ENCODE peak calls at places on chromosomes 4 and X, in seven cellular contexts. Y is fibroblast of mammary gland, H is A549, I is AG10803, P is GM23248, D is HepG2, C is GM12865. G is an unnamed sample.
A peak's percentile ranks its signal among the peaks of the same experiment; 100 is the strongest.

GRCh38 chrX:17022205-17022604 is 75.7 kb downstream of the REPS2 start:
- DNase-seq in Y (peak; percentile 90), H (no peak), I (peak; percentile 63), P (peak; percentile 54), D (no peak), C (no peak), G (no peak)

GRCh38 chr4:26959654-26960047 is 99.0 kb downstream of the STIM2 start:
- DNase-seq in Y (no peak), H (no peak), I (no peak), P (no peak), D (no peak), C (no peak), G (no peak)

GRCh38 chr4:37666625-37667071 is 19.5 kb downstream of the RELL1 start:
- DNase-seq in Y (peak; percentile 96), H (peak; percentile 55), I (peak; percentile 78), P (peak; percentile 95), D (peak; percentile 61), C (peak; percentile 37), G (no peak)

GRCh38 chr4:122309988-122310626 is 68.7 kb upstream of the ADAD1 start:
- DNase-seq in Y (peak; percentile 26), H (peak; percentile 3), I (peak; percentile 29), P (peak; percentile 46), D (peak; percentile 11), C (no peak), G (no peak)

GRCh38 chr4:111773858-111774257 is 371.4 kb upstream of the FAM241A start:
- DNase-seq in Y (peak; percentile 5), H (no peak), I (peak; percentile 66), P (peak; percentile 24), D (no peak), C (no peak), G (no peak)

GRCh38 chr4:184815046-184815877 is 10.5 kb downstream of the ACSL1 start:
- DNase-seq in Y (peak; percentile 80), H (peak; percentile 24), I (peak; percentile 59), P (peak; percentile 80), D (peak; percentile 74), C (peak; percentile 91), G (no peak)

GRCh38 chr4:153152453-153153338 is 51.5 kb upstream of the TRIM2 start:
- DNase-seq in Y (no peak), H (no peak), I (peak; percentile 34), P (peak; percentile 53), D (no peak), C (peak; percentile 49), G (no peak)

GRCh38 chr4:81723927-81724587 is 252.3 kb upstream of the RASGEF1B start:
- DNase-seq in Y (peak; percentile 3), H (no peak), I (no peak), P (no peak), D (no peak), C (peak; percentile 7), G (no peak)

GRCh38 chr4:38681283-38682066 is 17.5 kb downstream of the KLF3 start:
- DNase-seq in Y (peak; percentile 83), H (no peak), I (peak; percentile 42), P (peak; percentile 74), D (no peak), C (no peak), G (no peak)

GRCh38 chr4:5220028-5220427 is 168.7 kb downstream of the STK32B start:
- DNase-seq in Y (no peak), H (no peak), I (no peak), P (peak; percentile 31), D (no peak), C (no peak), G (no peak)

GRCh38 chr4:101123231-101123630 is 224.1 kb downstream of the PPP3CA start:
- DNase-seq in Y (no peak), H (no peak), I (no peak), P (no peak), D (no peak), C (no peak), G (no peak)

GRCh38 chr4:153645183-153645582 is 38.9 kb upstream of the TLR2 start:
- DNase-seq in Y (peak; percentile 32), H (no peak), I (no peak), P (no peak), D (no peak), C (no peak), G (no peak)

GRCh38 chrX:48490661-48491060 is 14.7 kb downstream of the FTSJ1 start:
- DNase-seq in Y (peak; percentile 49), H (no peak), I (no peak), P (peak; percentile 72), D (no peak), C (no peak), G (no peak)

GRCh38 chr4:183602444-183603102 is 56.4 kb downstream of the RWDD4 start:
- DNase-seq in Y (peak; percentile 49), H (no peak), I (peak; percentile 23), P (peak; percentile 53), D (no peak), C (peak; percentile 20), G (peak; percentile 65)

GRCh38 chr4:183059797-183060196 is 39.3 kb upstream of the WWC2 start:
- DNase-seq in Y (no peak), H (no peak), I (no peak), P (no peak), D (no peak), C (peak; percentile 24), G (no peak)

GRCh38 chrX:128807367-128807766 is 715.9 kb downstream of the SMARCA1 start:
- DNase-seq in Y (peak; percentile 0), H (no peak), I (no peak), P (no peak), D (no peak), C (no peak), G (no peak)

GRCh38 chrX:47146121-47146935 is 1.3 kb downstream of the RBM10 start:
- DNase-seq in Y (no peak), H (no peak), I (no peak), P (peak; percentile 37), D (no peak), C (no peak), G (no peak)

GRCh38 chr4:34676390-34676789 is 1567.9 kb downstream of the ARAP2 start:
- DNase-seq in Y (no peak), H (no peak), I (no peak), P (no peak), D (no peak), C (no peak), G (no peak)

GRCh38 chrX:141652315-141652714 is 46.2 kb downstream of the SPANXD start:
- DNase-seq in Y (no peak), H (no peak), I (no peak), P (no peak), D (no peak), C (no peak), G (no peak)

GRCh38 chrX:153499258-153499657 is 4.5 kb downstream of the BGN start:
- DNase-seq in Y (no peak), H (no peak), I (no peak), P (no peak), D (no peak), C (no peak), G (no peak)

GRCh38 chr4:117400039-117400835 is 314.9 kb upstream of the TRAM1L1 start:
- DNase-seq in Y (peak; percentile 39), H (no peak), I (peak; percentile 1), P (peak; percentile 7), D (peak; percentile 68), C (no peak), G (no peak)

GRCh38 chr4:74004668-74005067 is 6.2 kb upstream of the CXCL5 start:
- DNase-seq in Y (no peak), H (no peak), I (no peak), P (no peak), D (no peak), C (no peak), G (no peak)

GRCh38 chr4:73998040-73999011 is at the start of gene CXCL5:
- DNase-seq in Y (peak; percentile 66), H (peak; percentile 47), I (peak; percentile 37), P (peak; percentile 63), D (no peak), C (no peak), G (no peak)

GRCh38 chr4:74006009-74006476 is 7.6 kb upstream of the CXCL5 start:
- DNase-seq in Y (peak; percentile 95), H (no peak), I (peak; percentile 68), P (peak; percentile 80), D (no peak), C (no peak), G (no peak)

GRCh38 chr4:74005528-74005927 is 7.1 kb upstream of the CXCL5 start:
- DNase-seq in Y (peak; percentile 48), H (no peak), I (no peak), P (peak; percentile 10), D (peak; percentile 92), C (no peak), G (no peak)

DNA sequence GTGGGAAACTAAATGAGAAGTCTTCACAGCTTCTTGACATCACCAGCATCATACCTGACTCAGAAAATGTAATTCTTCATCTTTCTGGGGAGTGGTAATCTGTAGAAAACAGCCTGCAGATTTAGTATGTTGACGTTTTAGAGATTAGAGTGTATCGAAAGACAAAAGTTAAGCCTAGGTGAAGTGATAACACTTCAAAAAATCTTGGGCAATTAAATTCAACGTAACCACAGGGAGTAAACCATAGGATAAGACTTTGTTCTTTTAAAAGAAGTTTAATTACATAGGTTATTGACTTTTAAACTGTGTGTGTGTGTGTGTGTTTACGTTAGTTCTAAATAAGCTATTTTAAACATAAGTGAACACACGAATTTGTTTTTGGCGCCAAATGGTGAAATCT is 1.8 kb upstream of the CXCL5 start:
- DNase-seq in Y (no peak), H (no peak), I (no peak), P (no peak), D (no peak), C (no peak), G (no peak)
- H3K4me3 ChIP-seq in Y (no peak overlapping the region), H (no peak overlapping the region), I (no peak overlapping the region), P (no peak overlapping the region), D (no peak overlapping the region), C (no peak overlapping the region), G (no peak overlapping the region)

DNA sequence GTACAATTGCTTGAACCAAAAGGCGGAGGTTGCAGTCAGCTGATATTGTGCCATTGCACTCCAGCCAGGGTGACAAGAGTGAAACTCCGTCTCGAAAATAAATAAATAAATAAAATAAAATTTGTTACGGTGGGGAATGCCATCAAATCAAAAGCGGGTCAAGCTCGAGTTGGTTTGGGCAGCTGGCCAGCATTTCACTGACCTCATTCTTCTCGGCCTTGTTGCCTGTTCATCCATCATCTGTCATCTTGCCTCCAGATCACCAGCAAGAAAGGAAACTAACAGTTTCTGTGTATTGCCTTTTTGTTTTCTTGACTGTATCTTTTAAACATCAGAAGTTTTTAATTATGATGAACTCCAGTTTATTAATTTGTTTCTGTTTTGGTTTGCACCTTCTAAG is 31.5 kb upstream of the KLHL2 start:
- DNase-seq in Y (no peak), H (no peak), I (no peak), P (no peak), D (no peak), C (no peak), G (no peak)
- H3K4me3 ChIP-seq in Y (no peak overlapping the region), H (no peak overlapping the region), I (no peak overlapping the region), P (no peak overlapping the region), D (no peak overlapping the region), C (no peak overlapping the region), G (no peak overlapping the region)

GRCh38 chr4:577499-578450 is 1.7 kb upstream of the TMEM271 start:
- DNase-seq in Y (peak; percentile 37), H (no peak), I (peak; percentile 4), P (peak; percentile 54), D (peak; percentile 18), C (no peak), G (no peak)
- H3K4me3 ChIP-seq in Y (no peak overlapping the region), H (no peak overlapping the region), I (no peak overlapping the region), P (no peak overlapping the region), D (peak overlapping the region; percentile 2), C (no peak overlapping the region), G (no peak overlapping the region)

DNA sequence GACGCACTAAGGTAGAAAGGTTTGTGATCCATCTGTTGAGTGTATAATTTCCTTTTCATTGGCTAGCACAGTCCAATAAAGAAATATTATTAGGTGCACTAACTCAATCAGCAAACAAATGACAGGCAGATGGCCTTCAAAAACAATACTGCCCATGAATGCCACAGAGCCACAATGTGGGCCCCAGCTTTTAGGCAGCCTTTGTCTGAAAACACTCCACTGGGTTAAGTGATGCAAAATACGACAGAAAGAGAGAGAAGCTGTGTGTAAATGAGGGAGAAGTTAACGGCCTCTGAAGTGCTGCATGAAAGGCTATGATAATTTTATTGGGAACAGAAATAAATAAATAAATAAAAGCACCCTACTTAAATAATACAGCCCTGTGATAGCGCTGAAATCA is 274.6 kb downstream of the NKX6-1 start:
- DNase-seq in Y (no peak), H (no peak), I (no peak), P (no peak), D (no peak), C (no peak), G (no peak)
- H3K4me3 ChIP-seq in Y (no peak overlapping the region), H (no peak overlapping the region), I (no peak overlapping the region), P (no peak overlapping the region), D (no peak overlapping the region), C (no peak overlapping the region), G (no peak overlapping the region)

G was measured in vagina.